ENCODE peak calls at places on chromosomes 11 and 22, in seven cellular contexts. X is fibroblast of the aortic adventitia; Y is DMS153; L is PC-9; P is NB4; V is brain pericyte; M is activated CD4-positive, alpha-beta T cell treated with anti-CD3 and anti-CD28 coated beads, Interleukin-2, amount 10 ng/mL, durations not matched to agents 7 days and 5 days. K is an unnamed sample.

GRCh38 chr22:27588273-27588672 is 213.3 kb downstream of the MN1 start:
- DNase-seq in M (no peak), X (no peak), Y (peak), L (no peak), V (no peak), P (no peak), K (no peak)

GRCh38 chr11:45106006-45106405 is 40.4 kb upstream of the PRDM11 start:
- DNase-seq in V (no peak), Y (no peak), M (no peak), X (no peak), L (no peak), P (no peak), K (no peak)

GRCh38 chr11:118988280-118988679 is 9.7 kb upstream of the CENATAC start:
- DNase-seq in M (no peak), V (no peak), Y (no peak), L (peak), X (no peak), P (peak), K (no peak)

GRCh38 chr11:104127828-104128227 is 36.1 kb downstream of the PDGFD start:
- DNase-seq in M (no peak), X (peak), V (no peak), P (no peak), Y (no peak), L (no peak), K (no peak)

GRCh38 chr11:9146477-9146876 is 55.1 kb upstream of the SCUBE2 start:
- DNase-seq in L (no peak), Y (no peak), X (no peak), P (no peak), V (no peak), M (no peak), K (no peak)

GRCh38 chr22:45688606-45689080 is 17.0 kb downstream of the ATXN10 start:
- DNase-seq in M (no peak), V (no peak), P (peak), Y (no peak), L (peak), X (peak), K (peak)

GRCh38 chr22:42949159-42949558 is 65.8 kb downstream of the PACSIN2 start:
- DNase-seq in X (peak), Y (no peak), M (no peak), V (no peak), L (peak), P (no peak), K (no peak)

GRCh38 chr11:129458278-129458677 is 82.6 kb downstream of the BARX2 start:
- DNase-seq in M (no peak), V (no peak), L (peak), X (no peak), P (no peak), Y (no peak), K (no peak)

GRCh38 chr11:69904331-69905201 is 85.3 kb upstream of the FGF3 start:
- DNase-seq in V (no peak), L (no peak), P (no peak), Y (no peak), X (no peak), M (no peak), K (no peak)

GRCh38 chr11:44321059-44321458 is 11.1 kb upstream of the ALX4 start:
- DNase-seq in L (no peak), V (no peak), P (no peak), Y (no peak), X (no peak), M (no peak), K (no peak)

GRCh38 chr22:39114157-39114511 is 17.1 kb downstream of the APOBEC3H start:
- DNase-seq in L (no peak), P (no peak), M (no peak), Y (no peak), X (no peak), V (no peak), K (no peak)

GRCh38 chr11:128361451-128362020 is 225.8 kb downstream of the ETS1 start:
- DNase-seq in X (peak), V (no peak), Y (peak), P (no peak), L (no peak), M (no peak), K (no peak)

GRCh38 chr11:94638902-94639373 is 71.8 kb downstream of the PIWIL4 start:
- DNase-seq in M (no peak), X (peak), P (peak), L (peak), V (no peak), Y (no peak), K (no peak)

GRCh38 chr11:6443269-6444003 is 2.6 kb upstream of the HPX start:
- DNase-seq in V (no peak), X (peak), L (no peak), M (peak), Y (no peak), P (peak), K (peak)

GRCh38 chr11:62069374-62069773 is 54.4 kb upstream of the INCENP start:
- DNase-seq in V (no peak), L (no peak), M (no peak), Y (no peak), P (no peak), X (no peak), K (no peak)

GRCh38 chr11:128302425-128303186 is 284.8 kb downstream of the ETS1 start:
- DNase-seq in V (no peak), Y (peak), L (no peak), X (no peak), M (peak), P (no peak), K (no peak)

GRCh38 chr22:41544671-41545476 is 604 bp upstream of the POLR3H start:
- DNase-seq in M (no peak), L (no peak), X (no peak), Y (no peak), V (no peak), P (no peak), K (no peak)

GRCh38 chr11:101894505-101894904 is 20.3 kb upstream of the CEP126 start:
- DNase-seq in X (peak), V (no peak), L (no peak), M (no peak), Y (no peak), P (no peak), K (no peak)

GRCh38 chr11:79221417-79222130 is 219.3 kb downstream of the TENM4 start:
- DNase-seq in X (no peak), L (no peak), P (no peak), V (no peak), Y (no peak), M (no peak), K (no peak)

GRCh38 chr22:29207562-29208501 is 2.1 kb downstream of the EMID1 start:
- DNase-seq in M (no peak), L (no peak), X (no peak), Y (no peak), P (no peak), V (no peak), K (no peak)

GRCh38 chr11:62545437-62546243 is 966 bp downstream of the AHNAK start:
- DNase-seq in Y (no peak), P (peak), M (peak), X (peak), V (peak), L (peak), K (peak)

GRCh38 chr11:59728913-59729312 is 15.3 kb upstream of the OR10V1 start:
- DNase-seq in V (no peak), P (peak), Y (no peak), M (peak), L (no peak), X (no peak), K (no peak)

GRCh38 chr11:34509336-34509902 is 4.2 kb downstream of the ELF5 start:
- DNase-seq in M (no peak), X (no peak), L (no peak), P (peak), V (no peak), Y (no peak), K (no peak)

GRCh38 chr11:40602866-40603578 is 856.4 kb downstream of the LRRC4C start:
- DNase-seq in L (no peak), V (no peak), X (no peak), M (no peak), Y (no peak), P (no peak), K (no peak)

GRCh38 chr22:29216011-29216872 is 10.5 kb downstream of the EMID1 start:
- DNase-seq in Y (no peak), X (no peak), M (no peak), L (no peak), P (no peak), V (no peak), K (no peak)

GRCh38 chr11:31325162-31325561 is 44.4 kb downstream of the DCDC1 start:
- DNase-seq in X (peak), P (no peak), Y (no peak), L (peak), V (no peak), M (no peak), K (no peak)

GRCh38 chr11:77558380-77558779 is 31.4 kb upstream of the AQP11 start:
- DNase-seq in P (no peak), Y (no peak), M (no peak), V (no peak), X (no peak), L (no peak), K (no peak)

GRCh38 chr22:45632791-45633515 is 38.7 kb upstream of the ATXN10 start:
- DNase-seq in M (no peak), P (no peak), X (peak), L (no peak), V (no peak), Y (no peak), K (no peak)

GRCh38 chr11:67318239-67318555 is 14.9 kb downstream of the SSH3 start:
- DNase-seq in X (no peak), P (no peak), Y (no peak), L (no peak), M (no peak), V (no peak), K (no peak)

GRCh38 chr22:37311761-37312312 is 29.5 kb downstream of the CYTH4 start:
- DNase-seq in L (no peak), P (no peak), X (no peak), M (no peak), Y (no peak), V (no peak), K (no peak)